ENCODE peak calls at places on chromosomes 1 and 21, in six cellular contexts. H is stimulated activated naive CD8-positive, alpha-beta T cell treated with anti-CD3 and anti-CD28 coated beads, Interleukin-15, amount 100 ng/mL, for 72 hours; I is posterior vena cava; A is nephron progenitor cell; B is IMR-90; Y is HFF-Myc. J is an unnamed sample.

GRCh38 chr1:41355356-41355755 is 5.9 kb upstream of the FOXO6 start:
- DNase-seq in H (no peak), I (peak; percentile 30), A (no peak), B (no peak), Y (no peak), J (peak; percentile 25)

GRCh38 chr1:26531651-26532131 is 2.1 kb downstream of the RPS6KA1 start:
- DNase-seq in H (no peak), I (no peak), A (peak; percentile 16), B (no peak), Y (no peak), J (peak; percentile 87)

GRCh38 chr1:63548303-63548702 is 25.0 kb downstream of the EFCAB7 start:
- DNase-seq in H (no peak), I (no peak), A (no peak), B (no peak), Y (no peak), J (no peak)

GRCh38 chr1:218494449-218494852 is 149.3 kb downstream of the TGFB2 start:
- DNase-seq in H (no peak), I (no peak), A (no peak), B (no peak), Y (no peak), J (no peak)

GRCh38 chr1:227218870-227219578 is 99.3 kb downstream of the CDC42BPA start:
- DNase-seq in H (no peak), I (no peak), A (no peak), B (no peak), Y (no peak), J (no peak)

GRCh38 chr1:63882048-63882704 is 108.4 kb downstream of the ROR1 start:
- DNase-seq in H (no peak), I (no peak), A (no peak), B (peak; percentile 47), Y (no peak), J (no peak)

GRCh38 chr1:222370911-222371717 is 176.8 kb downstream of the HHIPL2 start:
- DNase-seq in H (no peak), I (no peak), A (no peak), B (peak; percentile 99), Y (peak; percentile 22), J (no peak)

GRCh38 chr1:65924471-65924870 is 131.8 kb downstream of the PDE4B start:
- DNase-seq in H (no peak), I (no peak), A (no peak), B (peak; percentile 94), Y (peak; percentile 19), J (no peak)

GRCh38 chr1:241269116-241269515 is 87.9 kb downstream of the RGS7 start:
- DNase-seq in H (no peak), I (no peak), A (peak; percentile 5), B (no peak), Y (no peak), J (no peak)

GRCh38 chr1:61013953-61014667 is 68.3 kb upstream of the NFIA start:
- DNase-seq in H (no peak), I (no peak), A (no peak), B (no peak), Y (no peak), J (no peak)

GRCh38 chr1:210674151-210674550 is 345.4 kb downstream of the HHAT start:
- DNase-seq in H (no peak), I (no peak), A (no peak), B (no peak), Y (no peak), J (no peak)

GRCh38 chr1:2028870-2029560 is 9.9 kb downstream of the GABRD start:
- DNase-seq in H (no peak), I (no peak), A (no peak), B (no peak), Y (no peak), J (no peak)

GRCh38 chr21:44006656-44007055 is 5.5 kb upstream of the TRAPPC10 start:
- DNase-seq in H (no peak), I (peak; percentile 92), A (no peak), B (peak; percentile 32), Y (no peak), J (no peak)

GRCh38 chr1:183096889-183097288 is 73.7 kb downstream of the LAMC1 start:
- DNase-seq in H (no peak), I (no peak), A (no peak), B (peak; percentile 93), Y (peak; percentile 89), J (no peak)

GRCh38 chr1:150072959-150073358 is 5.4 kb downstream of the VPS45 start:
- DNase-seq in H (no peak), I (no peak), A (no peak), B (peak; percentile 55), Y (no peak), J (no peak)

GRCh38 chr21:44051462-44051941 is 39.4 kb downstream of the TRAPPC10 start:
- DNase-seq in H (no peak), I (no peak), A (no peak), B (peak; percentile 55), Y (no peak), J (no peak)

GRCh38 chr1:46342084-46342656 is 1.6 kb downstream of the NSUN4 start:
- DNase-seq in H (no peak), I (no peak), A (peak; percentile 16), B (peak; percentile 55), Y (no peak), J (no peak)

GRCh38 chr1:3024588-3024987 is 3.3 kb downstream of the ACTRT2 start:
- DNase-seq in H (no peak), I (peak; percentile 44), A (no peak), B (no peak), Y (no peak), J (peak; percentile 23)

GRCh38 chr1:202252271-202252670 is 58.7 kb downstream of the LGR6 start:
- DNase-seq in H (no peak), I (peak; percentile 47), A (no peak), B (no peak), Y (no peak), J (peak; percentile 23)

GRCh38 chr21:43836616-43837015 is 28.4 kb upstream of the AGPAT3 start:
- DNase-seq in H (no peak), I (peak; percentile 48), A (no peak), B (no peak), Y (no peak), J (no peak)

GRCh38 chr21:38716088-38716487 is 89.6 kb upstream of the ETS2 start:
- DNase-seq in H (no peak), I (no peak), A (no peak), B (no peak), Y (no peak), J (no peak)

GRCh38 chr1:118503747-118504146 is 318.7 kb upstream of the SPAG17 start:
- DNase-seq in H (no peak), I (no peak), A (no peak), B (no peak), Y (no peak), J (no peak)

GRCh38 chr21:31351438-31351837 is 7.4 kb upstream of the TIAM1 start:
- DNase-seq in H (no peak), I (no peak), A (no peak), B (peak; percentile 61), Y (no peak), J (no peak)

GRCh38 chr1:34460193-34460592 is 283.5 kb downstream of the C1orf94 start:
- DNase-seq in H (peak; percentile 32), I (no peak), A (peak; percentile 54), B (no peak), Y (peak; percentile 16), J (no peak)

GRCh38 chr1:155941845-155942507 is 538 bp downstream of the RXFP4 start:
- DNase-seq in H (no peak), I (no peak), A (no peak), B (no peak), Y (no peak), J (peak; percentile 63)

GRCh38 chr21:33968082-33968997 is 52.7 kb upstream of the ATP5PO start:
- DNase-seq in H (no peak), I (no peak), A (no peak), B (peak; percentile 64), Y (peak; percentile 53), J (no peak)

GRCh38 chr1:36109041-36109679 is 15.9 kb downstream of the COL8A2 start:
- DNase-seq in H (peak; percentile 55), I (no peak), A (no peak), B (peak; percentile 78), Y (no peak), J (no peak)

J was measured in upper lobe of right lung.